ENCODE peak calls at places on chromosomes 4 and X, in seven cellular contexts. D is activated CD8-positive, alpha-beta memory T cell treated with anti-CD3 and anti-CD28 coated beads, Interleukin-2, amount 50 U/mL, for 4 hours; Z is GM12864; G is anterior cingulate cortex; A is CD4-positive, alpha-beta memory T cell; U is cerebellum; I is AG04449. F is an unnamed sample.

GRCh38 chr4:94127707-94128328 is 79.8 kb upstream of the SMARCAD1 start:
- DNase-seq in D (no peak), Z (no peak), G (no peak), A (no peak), U (no peak), I (no peak), F (no peak)

GRCh38 chrX:127187095-127187494 is 367.6 kb downstream of the PRR32 start:
- DNase-seq in D (no peak), Z (no peak), G (no peak), A (no peak), U (no peak), I (no peak), F (no peak)

GRCh38 chrX:4570141-4570540 is 856.7 kb upstream of the PRKX start:
- DNase-seq in D (no peak), Z (no peak), G (no peak), A (no peak), U (no peak), I (no peak), F (no peak)

GRCh38 chr4:108193891-108194672 is 25.4 kb upstream of the LEF1 start:
- DNase-seq in D (no peak), Z (no peak), G (no peak), A (no peak), U (no peak), I (no peak), F (no peak)

GRCh38 chrX:68693481-68694410 is 46.3 kb downstream of the STARD8 start:
- DNase-seq in D (no peak), Z (no peak), G (no peak), A (no peak), U (peak; percentile 22), I (no peak), F (no peak)

GRCh38 chrX:6074532-6074931 is 154.1 kb downstream of the NLGN4X start:
- DNase-seq in D (no peak), Z (no peak), G (no peak), A (no peak), U (no peak), I (no peak), F (no peak)

GRCh38 chr4:1759818-1760223 is 33.3 kb upstream of the FGFR3 start:
- DNase-seq in D (no peak), Z (no peak), G (no peak), A (no peak), U (no peak), I (no peak), F (no peak)

GRCh38 chrX:103513476-103514108 is 5.7 kb downstream of the RAB40A start:
- DNase-seq in D (no peak), Z (no peak), G (no peak), A (no peak), U (no peak), I (no peak), F (no peak)

GRCh38 chr4:177441061-177441802 is 1.0 kb downstream of the AGA start:
- DNase-seq in D (no peak), Z (peak; percentile 36), G (no peak), A (peak; percentile 4), U (peak; percentile 12), I (no peak), F (no peak)

GRCh38 chr4:40722576-40723161 is 27.1 kb upstream of the NSUN7 start:
- DNase-seq in D (no peak), Z (peak; percentile 77), G (peak; percentile 31), A (peak; percentile 9), U (no peak), I (no peak), F (no peak)

GRCh38 chr4:103996059-103996458 is 276.3 kb upstream of the TACR3 start:
- DNase-seq in D (no peak), Z (no peak), G (peak; percentile 53), A (no peak), U (peak; percentile 8), I (no peak), F (no peak)

GRCh38 chr4:155777971-155778710 is 19.3 kb downstream of the GUCY1B1 start:
- DNase-seq in D (no peak), Z (no peak), G (no peak), A (no peak), U (no peak), I (no peak), F (no peak)

GRCh38 chrX:31443654-31444053 is 371.8 kb upstream of the FTHL17 start:
- DNase-seq in D (no peak), Z (no peak), G (no peak), A (no peak), U (no peak), I (no peak), F (no peak)

GRCh38 chr4:111952708-111953107 is 192.5 kb upstream of the FAM241A start:
- DNase-seq in D (no peak), Z (no peak), G (no peak), A (no peak), U (no peak), I (no peak), F (no peak)

GRCh38 chr4:38385286-38386010 is 278.6 kb upstream of the KLF3 start:
- DNase-seq in D (no peak), Z (no peak), G (no peak), A (no peak), U (no peak), I (no peak), F (no peak)

GRCh38 chr4:137427411-137427810 is 104.9 kb downstream of the PCDH18 start:
- DNase-seq in D (no peak), Z (no peak), G (no peak), A (no peak), U (no peak), I (no peak), F (no peak)

GRCh38 chr4:84032372-84032771 is 466.7 kb downstream of the NKX6-1 start:
- DNase-seq in D (no peak), Z (peak; percentile 33), G (no peak), A (no peak), U (peak; percentile 41), I (no peak), F (no peak)